ENCODE peak calls at places on chromosomes 11 and 22, in eight cellular contexts. One of them, this sample, is unnamed.
A peak's percentile ranks its signal among the peaks of the same experiment; 100 is the strongest.

GRCh38 chr11:1948389-1948788 is 1.3 kb downstream of the MRPL23 start:
- DNase-seq in ELF-1: no peak
- DNase-seq in activated CD8-positive, alpha-beta T cell treated with anti-CD3 and anti-CD28 coated beads for 36 hours: no peak
- DNase-seq in activated effector memory CD4-positive, alpha-beta T cell treated with anti-CD3 and anti-CD28 coated beads, Interleukin-2, amount 50 U/mL, for 16 hours: peak; percentile 60
- DNase-seq in MV-4-11: no peak
- DNase-seq in uterus: no peak
- DNase-seq in bronchial epithelial cell: no peak
- DNase-seq in CD8-positive, alpha-beta T cell: no peak
- DNase-seq in this sample: no peak

GRCh38 chr11:107576497-107577086 is 11.1 kb upstream of the ALKBH8 start:
- DNase-seq in activated effector memory CD4-positive, alpha-beta T cell treated with anti-CD3 and anti-CD28 coated beads, Interleukin-2, amount 50 U/mL, for 16 hours: peak; percentile 80
- DNase-seq in ELF-1: peak; percentile 30
- DNase-seq in CD8-positive, alpha-beta T cell: peak; percentile 56
- DNase-seq in bronchial epithelial cell: peak; percentile 41
- DNase-seq in MV-4-11: peak; percentile 15
- DNase-seq in activated CD8-positive, alpha-beta T cell treated with anti-CD3 and anti-CD28 coated beads for 36 hours: peak; percentile 81
- DNase-seq in uterus: no peak
- DNase-seq in this sample: peak; percentile 36

GRCh38 chr11:28107726-28108618 is at the start of the genes KIF18A and METTL15:
- DNase-seq in CD8-positive, alpha-beta T cell: peak; percentile 99
- DNase-seq in activated CD8-positive, alpha-beta T cell treated with anti-CD3 and anti-CD28 coated beads for 36 hours: peak; percentile 99
- DNase-seq in uterus: peak; percentile 100
- DNase-seq in activated effector memory CD4-positive, alpha-beta T cell treated with anti-CD3 and anti-CD28 coated beads, Interleukin-2, amount 50 U/mL, for 16 hours: peak; percentile 99
- DNase-seq in MV-4-11: peak; percentile 99
- DNase-seq in bronchial epithelial cell: peak; percentile 94
- DNase-seq in ELF-1: peak; percentile 100
- DNase-seq in this sample: peak; percentile 70

GRCh38 chr11:10715571-10715970 is 22.0 kb upstream of the IRAG1 start:
- DNase-seq in MV-4-11: no peak
- DNase-seq in CD8-positive, alpha-beta T cell: no peak
- DNase-seq in activated effector memory CD4-positive, alpha-beta T cell treated with anti-CD3 and anti-CD28 coated beads, Interleukin-2, amount 50 U/mL, for 16 hours: no peak
- DNase-seq in ELF-1: no peak
- DNase-seq in bronchial epithelial cell: no peak
- DNase-seq in uterus: no peak
- DNase-seq in activated CD8-positive, alpha-beta T cell treated with anti-CD3 and anti-CD28 coated beads for 36 hours: no peak
- DNase-seq in this sample: no peak

GRCh38 chr11:66047541-66048365 is 1.2 kb downstream of the GAL3ST3 start:
- DNase-seq in activated CD8-positive, alpha-beta T cell treated with anti-CD3 and anti-CD28 coated beads for 36 hours: no peak
- DNase-seq in uterus: no peak
- DNase-seq in ELF-1: no peak
- DNase-seq in MV-4-11: no peak
- DNase-seq in activated effector memory CD4-positive, alpha-beta T cell treated with anti-CD3 and anti-CD28 coated beads, Interleukin-2, amount 50 U/mL, for 16 hours: no peak
- DNase-seq in CD8-positive, alpha-beta T cell: no peak
- DNase-seq in bronchial epithelial cell: no peak
- DNase-seq in this sample: no peak

GRCh38 chr11:15507592-15507991 is 392.9 kb downstream of the INSC start:
- DNase-seq in CD8-positive, alpha-beta T cell: no peak
- DNase-seq in MV-4-11: peak; percentile 20
- DNase-seq in activated CD8-positive, alpha-beta T cell treated with anti-CD3 and anti-CD28 coated beads for 36 hours: no peak
- DNase-seq in uterus: no peak
- DNase-seq in activated effector memory CD4-positive, alpha-beta T cell treated with anti-CD3 and anti-CD28 coated beads, Interleukin-2, amount 50 U/mL, for 16 hours: no peak
- DNase-seq in ELF-1: no peak
- DNase-seq in bronchial epithelial cell: no peak
- DNase-seq in this sample: peak; percentile 46

GRCh38 chr11:14054708-14055107 is 92.2 kb downstream of the SPON1 start:
- DNase-seq in MV-4-11: no peak
- DNase-seq in bronchial epithelial cell: peak; percentile 48
- DNase-seq in uterus: peak; percentile 63
- DNase-seq in CD8-positive, alpha-beta T cell: no peak
- DNase-seq in activated effector memory CD4-positive, alpha-beta T cell treated with anti-CD3 and anti-CD28 coated beads, Interleukin-2, amount 50 U/mL, for 16 hours: no peak
- DNase-seq in ELF-1: no peak
- DNase-seq in activated CD8-positive, alpha-beta T cell treated with anti-CD3 and anti-CD28 coated beads for 36 hours: peak; percentile 39
- DNase-seq in this sample: no peak

GRCh38 chr11:46285594-46286033 is 8.2 kb downstream of the CREB3L1 start:
- DNase-seq in CD8-positive, alpha-beta T cell: no peak
- DNase-seq in bronchial epithelial cell: no peak
- DNase-seq in activated CD8-positive, alpha-beta T cell treated with anti-CD3 and anti-CD28 coated beads for 36 hours: no peak
- DNase-seq in activated effector memory CD4-positive, alpha-beta T cell treated with anti-CD3 and anti-CD28 coated beads, Interleukin-2, amount 50 U/mL, for 16 hours: no peak
- DNase-seq in MV-4-11: no peak
- DNase-seq in ELF-1: no peak
- DNase-seq in uterus: peak; percentile 57
- DNase-seq in this sample: no peak

GRCh38 chr11:71501071-71501985 is 25.7 kb upstream of the KRTAP5-7 start:
- DNase-seq in MV-4-11: no peak
- DNase-seq in ELF-1: no peak
- DNase-seq in activated CD8-positive, alpha-beta T cell treated with anti-CD3 and anti-CD28 coated beads for 36 hours: no peak
- DNase-seq in activated effector memory CD4-positive, alpha-beta T cell treated with anti-CD3 and anti-CD28 coated beads, Interleukin-2, amount 50 U/mL, for 16 hours: no peak
- DNase-seq in CD8-positive, alpha-beta T cell: peak; percentile 39
- DNase-seq in bronchial epithelial cell: no peak
- DNase-seq in uterus: no peak
- DNase-seq in this sample: no peak

GRCh38 chr11:70924108-70924507 is 328.3 kb downstream of the SHANK2 start:
- DNase-seq in MV-4-11: no peak
- DNase-seq in CD8-positive, alpha-beta T cell: no peak
- DNase-seq in uterus: no peak
- DNase-seq in ELF-1: no peak
- DNase-seq in activated CD8-positive, alpha-beta T cell treated with anti-CD3 and anti-CD28 coated beads for 36 hours: no peak
- DNase-seq in activated effector memory CD4-positive, alpha-beta T cell treated with anti-CD3 and anti-CD28 coated beads, Interleukin-2, amount 50 U/mL, for 16 hours: no peak
- DNase-seq in bronchial epithelial cell: no peak
- DNase-seq in this sample: no peak

GRCh38 chr11:60951909-60952741 is at the start of gene SLC15A3:
- DNase-seq in ELF-1: peak; percentile 18
- DNase-seq in activated effector memory CD4-positive, alpha-beta T cell treated with anti-CD3 and anti-CD28 coated beads, Interleukin-2, amount 50 U/mL, for 16 hours: peak; percentile 63
- DNase-seq in CD8-positive, alpha-beta T cell: peak; percentile 67
- DNase-seq in MV-4-11: peak; percentile 95
- DNase-seq in activated CD8-positive, alpha-beta T cell treated with anti-CD3 and anti-CD28 coated beads for 36 hours: peak; percentile 65
- DNase-seq in bronchial epithelial cell: no peak
- DNase-seq in uterus: peak; percentile 57
- DNase-seq in this sample: no peak

GRCh38 chr22:37226087-37226486 is 13.8 kb upstream of the SSTR3 start:
- DNase-seq in uterus: no peak
- DNase-seq in ELF-1: no peak
- DNase-seq in activated effector memory CD4-positive, alpha-beta T cell treated with anti-CD3 and anti-CD28 coated beads, Interleukin-2, amount 50 U/mL, for 16 hours: no peak
- DNase-seq in activated CD8-positive, alpha-beta T cell treated with anti-CD3 and anti-CD28 coated beads for 36 hours: no peak
- DNase-seq in bronchial epithelial cell: no peak
- DNase-seq in MV-4-11: no peak
- DNase-seq in CD8-positive, alpha-beta T cell: no peak
- DNase-seq in this sample: no peak

GRCh38 chr11:68021167-68021787 is 9.2 kb upstream of the NDUFS8 start:
- DNase-seq in ELF-1: peak; percentile 58
- DNase-seq in MV-4-11: no peak
- DNase-seq in activated effector memory CD4-positive, alpha-beta T cell treated with anti-CD3 and anti-CD28 coated beads, Interleukin-2, amount 50 U/mL, for 16 hours: no peak
- DNase-seq in uterus: no peak
- DNase-seq in CD8-positive, alpha-beta T cell: no peak
- DNase-seq in bronchial epithelial cell: no peak
- DNase-seq in activated CD8-positive, alpha-beta T cell treated with anti-CD3 and anti-CD28 coated beads for 36 hours: no peak
- DNase-seq in this sample: peak; percentile 81

GRCh38 chr22:46596032-46596441 is 24.1 kb upstream of the GRAMD4 start:
- DNase-seq in MV-4-11: no peak
- DNase-seq in bronchial epithelial cell: no peak
- DNase-seq in ELF-1: no peak
- DNase-seq in activated CD8-positive, alpha-beta T cell treated with anti-CD3 and anti-CD28 coated beads for 36 hours: no peak
- DNase-seq in CD8-positive, alpha-beta T cell: no peak
- DNase-seq in uterus: no peak
- DNase-seq in activated effector memory CD4-positive, alpha-beta T cell treated with anti-CD3 and anti-CD28 coated beads, Interleukin-2, amount 50 U/mL, for 16 hours: no peak
- DNase-seq in this sample: no peak

GRCh38 chr22:46934746-46935491 is 172.5 kb downstream of the TBC1D22A start:
- DNase-seq in activated effector memory CD4-positive, alpha-beta T cell treated with anti-CD3 and anti-CD28 coated beads, Interleukin-2, amount 50 U/mL, for 16 hours: no peak
- DNase-seq in bronchial epithelial cell: peak; percentile 97
- DNase-seq in uterus: no peak
- DNase-seq in activated CD8-positive, alpha-beta T cell treated with anti-CD3 and anti-CD28 coated beads for 36 hours: peak; percentile 69
- DNase-seq in CD8-positive, alpha-beta T cell: no peak
- DNase-seq in ELF-1: peak; percentile 52
- DNase-seq in MV-4-11: peak; percentile 82
- DNase-seq in this sample: peak; percentile 56

GRCh38 chr11:126153999-126154398 is 57.5 kb downstream of the RPUSD4 start:
- DNase-seq in uterus: no peak
- DNase-seq in CD8-positive, alpha-beta T cell: no peak
- DNase-seq in ELF-1: peak; percentile 62
- DNase-seq in MV-4-11: no peak
- DNase-seq in activated effector memory CD4-positive, alpha-beta T cell treated with anti-CD3 and anti-CD28 coated beads, Interleukin-2, amount 50 U/mL, for 16 hours: no peak
- DNase-seq in bronchial epithelial cell: no peak
- DNase-seq in activated CD8-positive, alpha-beta T cell treated with anti-CD3 and anti-CD28 coated beads for 36 hours: no peak
- DNase-seq in this sample: no peak

GRCh38 chr11:83004855-83005556 is 66.7 kb downstream of the RAB30 start:
- DNase-seq in MV-4-11: no peak
- DNase-seq in activated effector memory CD4-positive, alpha-beta T cell treated with anti-CD3 and anti-CD28 coated beads, Interleukin-2, amount 50 U/mL, for 16 hours: no peak
- DNase-seq in uterus: no peak
- DNase-seq in ELF-1: no peak
- DNase-seq in CD8-positive, alpha-beta T cell: no peak
- DNase-seq in activated CD8-positive, alpha-beta T cell treated with anti-CD3 and anti-CD28 coated beads for 36 hours: peak; percentile 49
- DNase-seq in bronchial epithelial cell: peak; percentile 53
- DNase-seq in this sample: no peak

GRCh38 chr11:8006349-8006977 is 19.3 kb downstream of the EIF3F start:
- DNase-seq in activated CD8-positive, alpha-beta T cell treated with anti-CD3 and anti-CD28 coated beads for 36 hours: peak; percentile 58
- DNase-seq in MV-4-11: peak; percentile 54
- DNase-seq in bronchial epithelial cell: peak; percentile 61
- DNase-seq in ELF-1: peak; percentile 69
- DNase-seq in CD8-positive, alpha-beta T cell: peak; percentile 52
- DNase-seq in activated effector memory CD4-positive, alpha-beta T cell treated with anti-CD3 and anti-CD28 coated beads, Interleukin-2, amount 50 U/mL, for 16 hours: peak; percentile 74
- DNase-seq in uterus: peak; percentile 55
- DNase-seq in this sample: peak; percentile 71

GRCh38 chr11:71145988-71146824 is 106.2 kb downstream of the SHANK2 start:
- DNase-seq in MV-4-11: no peak
- DNase-seq in activated effector memory CD4-positive, alpha-beta T cell treated with anti-CD3 and anti-CD28 coated beads, Interleukin-2, amount 50 U/mL, for 16 hours: no peak
- DNase-seq in uterus: no peak
- DNase-seq in bronchial epithelial cell: no peak
- DNase-seq in CD8-positive, alpha-beta T cell: no peak
- DNase-seq in ELF-1: no peak
- DNase-seq in activated CD8-positive, alpha-beta T cell treated with anti-CD3 and anti-CD28 coated beads for 36 hours: no peak
- DNase-seq in this sample: no peak

GRCh38 chr22:40176921-40177737 is 596 bp upstream of the TNRC6B start:
- DNase-seq in bronchial epithelial cell: peak; percentile 68
- DNase-seq in uterus: peak; percentile 65
- DNase-seq in MV-4-11: peak; percentile 53
- DNase-seq in CD8-positive, alpha-beta T cell: peak; percentile 71
- DNase-seq in ELF-1: peak; percentile 83
- DNase-seq in activated CD8-positive, alpha-beta T cell treated with anti-CD3 and anti-CD28 coated beads for 36 hours: peak; percentile 89
- DNase-seq in activated effector memory CD4-positive, alpha-beta T cell treated with anti-CD3 and anti-CD28 coated beads, Interleukin-2, amount 50 U/mL, for 16 hours: peak; percentile 89
- DNase-seq in this sample: no peak

GRCh38 chr11:44096360-44097188 is 1.1 kb downstream of the EXT2 start:
- DNase-seq in bronchial epithelial cell: peak; percentile 92
- DNase-seq in activated effector memory CD4-positive, alpha-beta T cell treated with anti-CD3 and anti-CD28 coated beads, Interleukin-2, amount 50 U/mL, for 16 hours: no peak
- DNase-seq in MV-4-11: no peak
- DNase-seq in ELF-1: peak; percentile 42
- DNase-seq in uterus: no peak
- DNase-seq in CD8-positive, alpha-beta T cell: no peak
- DNase-seq in activated CD8-positive, alpha-beta T cell treated with anti-CD3 and anti-CD28 coated beads for 36 hours: peak; percentile 10
- DNase-seq in this sample: peak; percentile 4

GRCh38 chr11:126155402-126156187 is 55.9 kb downstream of the RPUSD4 start:
- DNase-seq in ELF-1: no peak
- DNase-seq in bronchial epithelial cell: no peak
- DNase-seq in MV-4-11: no peak
- DNase-seq in CD8-positive, alpha-beta T cell: no peak
- DNase-seq in uterus: no peak
- DNase-seq in activated effector memory CD4-positive, alpha-beta T cell treated with anti-CD3 and anti-CD28 coated beads, Interleukin-2, amount 50 U/mL, for 16 hours: no peak
- DNase-seq in activated CD8-positive, alpha-beta T cell treated with anti-CD3 and anti-CD28 coated beads for 36 hours: no peak
- DNase-seq in this sample: no peak

GRCh38 chr11:91946397-91947090 is 278.1 kb upstream of the FAT3 start:
- DNase-seq in ELF-1: no peak
- DNase-seq in bronchial epithelial cell: no peak
- DNase-seq in MV-4-11: no peak
- DNase-seq in activated CD8-positive, alpha-beta T cell treated with anti-CD3 and anti-CD28 coated beads for 36 hours: no peak
- DNase-seq in activated effector memory CD4-positive, alpha-beta T cell treated with anti-CD3 and anti-CD28 coated beads, Interleukin-2, amount 50 U/mL, for 16 hours: no peak
- DNase-seq in CD8-positive, alpha-beta T cell: no peak
- DNase-seq in uterus: no peak
- DNase-seq in this sample: no peak

GRCh38 chr11:65224939-65225283 is 36.9 kb upstream of the POLA2 start:
- DNase-seq in MV-4-11: peak; percentile 14
- DNase-seq in CD8-positive, alpha-beta T cell: no peak
- DNase-seq in uterus: peak; percentile 49
- DNase-seq in bronchial epithelial cell: peak; percentile 88
- DNase-seq in activated CD8-positive, alpha-beta T cell treated with anti-CD3 and anti-CD28 coated beads for 36 hours: no peak
- DNase-seq in activated effector memory CD4-positive, alpha-beta T cell treated with anti-CD3 and anti-CD28 coated beads, Interleukin-2, amount 50 U/mL, for 16 hours: no peak
- DNase-seq in ELF-1: peak; percentile 71
- DNase-seq in this sample: peak; percentile 35

GRCh38 chr22:43210631-43211515 is 23.9 kb upstream of the TTLL12 start:
- DNase-seq in bronchial epithelial cell: no peak
- DNase-seq in CD8-positive, alpha-beta T cell: no peak
- DNase-seq in ELF-1: no peak
- DNase-seq in activated CD8-positive, alpha-beta T cell treated with anti-CD3 and anti-CD28 coated beads for 36 hours: no peak
- DNase-seq in activated effector memory CD4-positive, alpha-beta T cell treated with anti-CD3 and anti-CD28 coated beads, Interleukin-2, amount 50 U/mL, for 16 hours: no peak
- DNase-seq in MV-4-11: no peak
- DNase-seq in uterus: no peak
- DNase-seq in this sample: no peak

GRCh38 chr22:19431641-19432091 is at the start of gene HIRA:
- DNase-seq in ELF-1: peak; percentile 87
- DNase-seq in CD8-positive, alpha-beta T cell: peak; percentile 94
- DNase-seq in MV-4-11: peak; percentile 51
- DNase-seq in activated effector memory CD4-positive, alpha-beta T cell treated with anti-CD3 and anti-CD28 coated beads, Interleukin-2, amount 50 U/mL, for 16 hours: peak; percentile 96
- DNase-seq in bronchial epithelial cell: peak; percentile 52
- DNase-seq in uterus: peak; percentile 81
- DNase-seq in activated CD8-positive, alpha-beta T cell treated with anti-CD3 and anti-CD28 coated beads for 36 hours: peak; percentile 78
- DNase-seq in this sample: peak; percentile 44

GRCh38 chr11:19347911-19348310 is 107.2 kb upstream of the E2F8 start:
- DNase-seq in activated CD8-positive, alpha-beta T cell treated with anti-CD3 and anti-CD28 coated beads for 36 hours: no peak
- DNase-seq in MV-4-11: no peak
- DNase-seq in bronchial epithelial cell: no peak
- DNase-seq in CD8-positive, alpha-beta T cell: no peak
- DNase-seq in activated effector memory CD4-positive, alpha-beta T cell treated with anti-CD3 and anti-CD28 coated beads, Interleukin-2, amount 50 U/mL, for 16 hours: no peak
- DNase-seq in ELF-1: peak; percentile 31
- DNase-seq in uterus: no peak
- DNase-seq in this sample: no peak

GRCh38 chr11:61627831-61628753 is 47.2 kb upstream of the SYT7 start:
- DNase-seq in activated CD8-positive, alpha-beta T cell treated with anti-CD3 and anti-CD28 coated beads for 36 hours: peak; percentile 68
- DNase-seq in activated effector memory CD4-positive, alpha-beta T cell treated with anti-CD3 and anti-CD28 coated beads, Interleukin-2, amount 50 U/mL, for 16 hours: peak; percentile 67
- DNase-seq in ELF-1: peak; percentile 92
- DNase-seq in CD8-positive, alpha-beta T cell: no peak
- DNase-seq in uterus: peak; percentile 83
- DNase-seq in bronchial epithelial cell: peak; percentile 62
- DNase-seq in MV-4-11: peak; percentile 11
- DNase-seq in this sample: peak; percentile 65

GRCh38 chr11:33507967-33508366 is 192.7 kb downstream of the C11orf91 start:
- DNase-seq in activated effector memory CD4-positive, alpha-beta T cell treated with anti-CD3 and anti-CD28 coated beads, Interleukin-2, amount 50 U/mL, for 16 hours: no peak
- DNase-seq in ELF-1: peak; percentile 18
- DNase-seq in activated CD8-positive, alpha-beta T cell treated with anti-CD3 and anti-CD28 coated beads for 36 hours: no peak
- DNase-seq in CD8-positive, alpha-beta T cell: no peak
- DNase-seq in MV-4-11: peak; percentile 43
- DNase-seq in bronchial epithelial cell: peak; percentile 60
- DNase-seq in uterus: no peak
- DNase-seq in this sample: peak; percentile 35

GRCh38 chr11:12864316-12865156 is 144.6 kb upstream of the RASSF10 start:
- DNase-seq in MV-4-11: peak; percentile 35
- DNase-seq in activated effector memory CD4-positive, alpha-beta T cell treated with anti-CD3 and anti-CD28 coated beads, Interleukin-2, amount 50 U/mL, for 16 hours: no peak
- DNase-seq in CD8-positive, alpha-beta T cell: peak; percentile 9
- DNase-seq in bronchial epithelial cell: peak; percentile 87
- DNase-seq in activated CD8-positive, alpha-beta T cell treated with anti-CD3 and anti-CD28 coated beads for 36 hours: no peak
- DNase-seq in uterus: no peak
- DNase-seq in ELF-1: peak; percentile 95
- DNase-seq in this sample: no peak

GRCh38 chr11:96306933-96307747 is 35.9 kb downstream of the MAML2 start:
- DNase-seq in activated CD8-positive, alpha-beta T cell treated with anti-CD3 and anti-CD28 coated beads for 36 hours: peak; percentile 48
- DNase-seq in uterus: peak; percentile 73
- DNase-seq in ELF-1: peak; percentile 45
- DNase-seq in CD8-positive, alpha-beta T cell: no peak
- DNase-seq in activated effector memory CD4-positive, alpha-beta T cell treated with anti-CD3 and anti-CD28 coated beads, Interleukin-2, amount 50 U/mL, for 16 hours: no peak
- DNase-seq in MV-4-11: no peak
- DNase-seq in bronchial epithelial cell: peak; percentile 99
- DNase-seq in this sample: peak; percentile 67

GRCh38 chr22:43017525-43018290 is 2.8 kb upstream of the PACSIN2 start:
- DNase-seq in uterus: no peak
- DNase-seq in activated CD8-positive, alpha-beta T cell treated with anti-CD3 and anti-CD28 coated beads for 36 hours: no peak
- DNase-seq in bronchial epithelial cell: no peak
- DNase-seq in activated effector memory CD4-positive, alpha-beta T cell treated with anti-CD3 and anti-CD28 coated beads, Interleukin-2, amount 50 U/mL, for 16 hours: no peak
- DNase-seq in MV-4-11: no peak
- DNase-seq in ELF-1: no peak
- DNase-seq in CD8-positive, alpha-beta T cell: no peak
- DNase-seq in this sample: no peak

GRCh38 chr11:77400775-77401469 is 73.0 kb downstream of the PAK1 start:
- DNase-seq in activated effector memory CD4-positive, alpha-beta T cell treated with anti-CD3 and anti-CD28 coated beads, Interleukin-2, amount 50 U/mL, for 16 hours: no peak
- DNase-seq in activated CD8-positive, alpha-beta T cell treated with anti-CD3 and anti-CD28 coated beads for 36 hours: no peak
- DNase-seq in MV-4-11: no peak
- DNase-seq in CD8-positive, alpha-beta T cell: no peak
- DNase-seq in uterus: no peak
- DNase-seq in ELF-1: no peak
- DNase-seq in bronchial epithelial cell: no peak
- DNase-seq in this sample: no peak

GRCh38 chr11:132111781-132112380 is 741.5 kb downstream of the NTM start:
- DNase-seq in ELF-1: no peak
- DNase-seq in activated CD8-positive, alpha-beta T cell treated with anti-CD3 and anti-CD28 coated beads for 36 hours: no peak
- DNase-seq in CD8-positive, alpha-beta T cell: no peak
- DNase-seq in activated effector memory CD4-positive, alpha-beta T cell treated with anti-CD3 and anti-CD28 coated beads, Interleukin-2, amount 50 U/mL, for 16 hours: no peak
- DNase-seq in uterus: no peak
- DNase-seq in MV-4-11: no peak
- DNase-seq in bronchial epithelial cell: peak; percentile 78
- DNase-seq in this sample: no peak

This sample was measured in A549.